ENCODE peak calls at places on chromosomes 1 and 21, in six cellular contexts. H is H9, I is neuronal stem cell, O is mesenchymal stem cell, J is H1, Z is trophoblast cell. X is an unnamed sample.

GRCh38 chr1:10730985-10731384 is 65.5 kb downstream of the CASZ1 start:
- DNase-seq in H (no peak), I (no peak), O (peak; percentile 90), J (no peak), Z (peak; percentile 96), X (peak; percentile 69)

GRCh38 chr1:151985768-151986167 is 7.9 kb downstream of the S100A10 start:
- DNase-seq in H (no peak), I (no peak), O (no peak), J (no peak), Z (no peak), X (no peak)

GRCh38 chr1:201221201-201221846 is 30.7 kb downstream of the IGFN1 start:
- DNase-seq in H (peak; percentile 20), I (no peak), O (no peak), J (no peak), Z (no peak), X (no peak)

GRCh38 chr21:21165063-21165645 is 166.9 kb downstream of the NCAM2 start:
- DNase-seq in H (no peak), I (no peak), O (peak; percentile 89), J (no peak), Z (no peak), X (peak; percentile 97)

GRCh38 chr1:75520862-75521261 is 90.1 kb downstream of the SLC44A5 start:
- DNase-seq in H (no peak), I (no peak), O (no peak), J (no peak), Z (no peak), X (no peak)

GRCh38 chr1:214349781-214350180 is 68.8 kb downstream of the SMYD2 start:
- DNase-seq in H (no peak), I (no peak), O (no peak), J (no peak), Z (no peak), X (no peak)

GRCh38 chr1:41528726-41529605 is 44.5 kb upstream of the EDN2 start:
- DNase-seq in H (no peak), I (no peak), O (no peak), J (no peak), Z (no peak), X (no peak)

GRCh38 chr1:201850053-201850397 is 21.1 kb downstream of the IPO9 start:
- DNase-seq in H (no peak), I (no peak), O (peak; percentile 63), J (no peak), Z (peak; percentile 45), X (peak; percentile 87)

GRCh38 chr1:227929746-227930472 is 17.8 kb downstream of the WNT9A start:
- DNase-seq in H (no peak), I (no peak), O (no peak), J (no peak), Z (no peak), X (no peak)

GRCh38 chr1:192954705-192955265 is 104.4 kb downstream of the UCHL5 start:
- DNase-seq in H (no peak), I (no peak), O (peak; percentile 59), J (no peak), Z (peak; percentile 97), X (no peak)

GRCh38 chr1:50257029-50257428 is 148.3 kb downstream of the ELAVL4 start:
- DNase-seq in H (no peak), I (no peak), O (no peak), J (no peak), Z (no peak), X (no peak)

GRCh38 chr1:25774921-25775774 is 24.8 kb upstream of the SELENON start:
- DNase-seq in H (no peak), I (no peak), O (no peak), J (no peak), Z (peak; percentile 10), X (no peak)

GRCh38 chr1:94463765-94464330 is 45.7 kb downstream of the ABCD3 start:
- DNase-seq in H (no peak), I (no peak), O (peak; percentile 63), J (no peak), Z (peak; percentile 76), X (peak; percentile 71)

GRCh38 chr1:226110249-226111108 is 48.0 kb downstream of the H3-3A start:
- DNase-seq in H (peak; percentile 55), I (peak; percentile 53), O (peak; percentile 82), J (no peak), Z (peak; percentile 70), X (peak; percentile 58)
- H3K4ac ChIP-seq in H (no peak overlapping the region), I (no peak overlapping the region), O (peak overlapping the region; percentile 79), J (no peak overlapping the region), Z (peak overlapping the region; percentile 78), X (peak overlapping the region; percentile 66)

GRCh38 chr1:221562542-221563475 is 179.1 kb downstream of the DUSP10 start:
- DNase-seq in H (no peak), I (no peak), O (no peak), J (no peak), Z (no peak), X (no peak)

GRCh38 chr1:221564891-221565290 is 177.0 kb downstream of the DUSP10 start:
- DNase-seq in H (no peak), I (no peak), O (no peak), J (no peak), Z (no peak), X (no peak)

GRCh38 chr1:221563476-221563921 is 178.4 kb downstream of the DUSP10 start:
- DNase-seq in H (no peak), I (no peak), O (no peak), J (no peak), Z (no peak), X (no peak)

GRCh38 chr1:221565718-221566117 is 176.2 kb downstream of the DUSP10 start:
- DNase-seq in H (no peak), I (no peak), O (no peak), J (no peak), Z (no peak), X (no peak)

GRCh38 chr1:221567859-221568507 is 173.9 kb downstream of the DUSP10 start:
- DNase-seq in H (no peak), I (no peak), O (no peak), J (no peak), Z (peak; percentile 54), X (peak; percentile 33)
- H4K91ac ChIP-seq in H (no peak overlapping the region), I (no peak overlapping the region), O (no peak overlapping the region), J (no peak overlapping the region), Z (no peak overlapping the region), X (peak overlapping the region; percentile 38)

DNA sequence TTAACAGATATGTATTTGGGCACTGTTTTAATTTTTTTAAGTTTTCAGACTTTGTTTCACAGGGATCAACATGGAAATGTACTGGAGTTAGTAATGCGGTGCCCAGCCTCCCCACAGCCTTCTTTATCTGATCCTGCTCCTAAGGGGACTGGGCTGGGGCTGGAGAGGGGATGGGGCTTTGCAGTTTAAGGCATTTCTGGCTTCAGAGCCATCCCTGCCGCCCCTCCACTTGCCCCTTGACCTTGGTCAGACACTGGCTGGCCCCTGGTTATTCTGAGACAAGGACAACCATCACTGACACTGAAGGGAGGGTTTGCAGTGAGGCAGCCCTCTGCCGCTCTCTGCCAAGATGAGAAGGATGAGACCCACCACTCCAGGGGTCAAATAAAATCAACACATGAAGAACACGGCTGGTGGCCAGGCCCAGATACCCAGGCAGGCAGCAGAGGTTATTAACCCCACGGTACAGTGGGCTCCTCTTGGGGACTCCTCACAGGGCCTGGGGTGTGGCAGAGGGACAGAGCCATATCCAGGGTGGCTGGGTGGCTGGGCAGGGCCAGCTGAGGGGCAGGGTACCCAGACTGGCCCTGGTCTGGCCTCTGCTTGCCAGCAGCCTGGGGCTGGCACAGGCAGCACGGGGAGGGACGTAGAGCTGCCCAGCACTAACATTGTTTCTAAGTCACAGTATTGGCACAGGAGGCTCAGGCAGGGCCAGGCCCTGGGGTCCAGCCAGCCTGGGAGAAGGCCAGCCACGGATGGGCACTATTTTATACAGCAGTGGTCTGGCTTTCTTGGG is 7.2 kb upstream of the UBE2U start:
- DNase-seq in H (no peak), I (no peak), O (no peak), J (no peak), Z (no peak), X (no peak)
- H4K8ac ChIP-seq in H (no peak overlapping the region), I (no peak overlapping the region), O (peak overlapping the region; percentile 39), J (no peak overlapping the region), Z (no peak overlapping the region), X (no peak overlapping the region)

GRCh38 chr1:1630965-1631792 is 794 bp upstream of the MMP23B start:
- DNase-seq in H (peak; percentile 52), I (no peak), O (peak; percentile 37), J (no peak), Z (no peak), X (no peak)
- H3K4ac ChIP-seq in H (no peak overlapping the region), I (no peak overlapping the region), O (peak overlapping the region; percentile 28), J (no peak overlapping the region), Z (no peak overlapping the region), X (no peak overlapping the region)

DNA sequence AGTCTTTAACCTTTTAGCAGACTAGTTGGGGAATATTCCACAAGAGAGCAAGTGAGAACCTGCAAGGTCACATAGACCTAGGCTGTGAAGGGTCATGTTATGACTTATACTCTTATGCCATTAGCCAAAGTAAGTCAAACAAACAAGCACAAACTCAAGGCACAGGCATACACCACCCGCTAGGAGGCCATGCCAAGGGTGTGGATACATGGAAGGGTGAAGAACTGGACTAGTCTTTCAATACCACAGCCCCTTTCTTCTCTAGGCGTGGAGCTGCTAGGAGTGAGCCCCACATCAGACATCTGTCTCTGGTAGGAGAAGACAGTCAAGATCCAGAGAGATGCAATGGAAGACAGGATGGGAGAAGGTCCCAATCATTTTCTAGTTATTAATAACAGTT is 68.6 kb downstream of the BACH1 start:
- DNase-seq in H (no peak), I (no peak), O (no peak), J (no peak), Z (no peak), X (no peak)
- H4K91ac ChIP-seq in H (no peak overlapping the region), I (no peak overlapping the region), O (no peak overlapping the region), J (no peak overlapping the region), Z (no peak overlapping the region), X (no peak overlapping the region)

GRCh38 chr1:21291964-21292363 is 1.7 kb upstream of the ECE1 start:
- DNase-seq in H (no peak), I (no peak), O (no peak), J (no peak), Z (no peak), X (no peak)

GRCh38 chr1:21289700-21290545 is at the start of gene ECE1:
- DNase-seq in H (peak; percentile 82), I (no peak), O (peak; percentile 41), J (no peak), Z (peak; percentile 63), X (no peak)

GRCh38 chr1:21289127-21289526 is 1.1 kb downstream of the ECE1 start:
- DNase-seq in H (no peak), I (no peak), O (no peak), J (no peak), Z (no peak), X (no peak)

GRCh38 chr1:21291184-21291583 is 921 bp upstream of the ECE1 start:
- DNase-seq in H (no peak), I (no peak), O (no peak), J (no peak), Z (no peak), X (no peak)

DNA sequence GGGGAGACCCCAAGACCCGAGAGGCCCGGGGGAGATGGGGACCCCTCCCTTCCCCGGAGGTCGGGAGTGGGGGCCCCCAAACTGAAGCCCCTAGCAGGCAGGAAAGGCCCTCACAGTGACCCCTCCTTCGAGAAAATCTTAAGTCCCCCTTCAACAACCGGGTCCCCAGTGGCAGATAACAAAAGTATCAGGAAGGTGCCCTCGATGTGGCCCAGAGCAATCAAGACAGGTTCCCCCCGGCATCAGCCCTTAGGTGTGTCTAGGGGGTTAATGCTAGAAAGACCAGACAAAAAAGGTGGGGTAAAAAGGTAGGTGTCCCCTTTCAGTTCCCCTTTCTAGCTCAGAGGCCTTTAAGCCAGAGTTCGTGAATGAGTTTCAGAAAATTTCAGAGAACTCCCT is 282 bp upstream of the ECE1 start:
- DNase-seq in H (no peak), I (no peak), O (no peak), J (no peak), Z (no peak), X (no peak)
- H4K8ac ChIP-seq in H (no peak overlapping the region), I (no peak overlapping the region), O (peak overlapping the region; percentile 79), J (no peak overlapping the region), Z (peak overlapping the region; percentile 58), X (peak overlapping the region; percentile 74)

GRCh38 chr1:156146749-156147405 is 6.5 kb upstream of the SEMA4A start:
- DNase-seq in H (no peak), I (no peak), O (peak; percentile 68), J (no peak), Z (no peak), X (no peak)
- H3K4ac ChIP-seq in H (no peak overlapping the region), I (no peak overlapping the region), O (no peak overlapping the region), J (peak overlapping the region; percentile 40), Z (no peak overlapping the region), X (peak overlapping the region; percentile 31)